ENCODE peak calls at places on chromosomes 3 and 15, in ten cellular contexts. A is COR-L47; D is NCI-H1092 treated with DMSO at 0.1 percent for 48 hours; O is midbrain; I is psoas muscle; R is HTR-8/SVneo; V is naive thymus-derived CD8-positive, alpha-beta T cell; J is NK-92 treated with Interleukin-12 subunit alpha and Interleukin-12 subunit beta, amount 100 ng/mL, for 24 hours; L is amniotic epithelial cell; H is stimulated activated CD4-positive, alpha-beta T cell treated with anti-CD3 and anti-CD28 coated beads, Interleukin-15, amount 100 ng/mL, for 1 hour. Y is an unnamed sample.

GRCh38 chr3:156620260-156620659 is 54.1 kb upstream of the TIPARP start:
- DNase-seq in A (peak), D (peak), O (no peak), I (no peak), R (no peak), V (no peak), J (no peak), L (peak), H (no peak), Y (peak)

GRCh38 chr3:47001731-47002489 is 22.4 kb downstream of the NBEAL2 start:
- DNase-seq in A (no peak), D (no peak), O (no peak), I (peak), R (no peak), V (no peak), J (no peak), L (no peak), H (no peak), Y (no peak)

GRCh38 chr15:43930079-43930478 is 103.3 kb downstream of the WDR76 start:
- DNase-seq in A (no peak), D (no peak), O (peak), I (no peak), R (no peak), V (no peak), J (no peak), L (peak), H (no peak), Y (no peak)

GRCh38 chr3:89419647-89420141 is 312.3 kb downstream of the EPHA3 start:
- DNase-seq in A (no peak), D (no peak), O (no peak), I (no peak), R (no peak), V (no peak), J (no peak), L (no peak), H (no peak), Y (no peak)

GRCh38 chr3:42490243-42490642 is 12.2 kb upstream of the VIPR1 start:
- DNase-seq in A (peak), D (no peak), O (no peak), I (no peak), R (no peak), V (no peak), J (no peak), L (no peak), H (no peak), Y (no peak)

GRCh38 chr3:117671707-117672318 is 962.2 kb downstream of the TUSC7 start:
- DNase-seq in A (no peak), D (no peak), O (no peak), I (no peak), R (no peak), V (no peak), J (no peak), L (peak), H (no peak), Y (no peak)

GRCh38 chr3:194686414-194686815 is 732 bp downstream of the FAM43A start:
- DNase-seq in A (no peak), D (no peak), O (no peak), I (no peak), R (no peak), V (no peak), J (no peak), L (no peak), H (peak), Y (no peak)

GRCh38 chr3:183375787-183376186 is 52.6 kb downstream of the MCF2L2 start:
- DNase-seq in A (no peak), D (no peak), O (peak), I (no peak), R (no peak), V (no peak), J (no peak), L (no peak), H (no peak), Y (no peak)

GRCh38 chr3:161221881-161222600 is 930 bp downstream of the NMD3 start:
- DNase-seq in A (no peak), D (peak), O (no peak), I (no peak), R (no peak), V (no peak), J (no peak), L (peak), H (no peak), Y (peak)

GRCh38 chr15:79853492-79854328 is 43.1 kb downstream of the MTHFS start:
- DNase-seq in A (peak), D (peak), O (peak), I (peak), R (peak), V (peak), J (peak), L (peak), H (peak), Y (peak)

GRCh38 chr3:194083253-194084224 is 52.4 kb upstream of the HES1 start:
- DNase-seq in A (no peak), D (no peak), O (no peak), I (no peak), R (no peak), V (no peak), J (no peak), L (no peak), H (no peak), Y (no peak)

GRCh38 chr15:70291696-70292510 is 194.2 kb upstream of the TLE3 start:
- DNase-seq in A (no peak), D (no peak), O (no peak), I (no peak), R (no peak), V (no peak), J (no peak), L (no peak), H (no peak), Y (no peak)

GRCh38 chr15:81544385-81544784 is 170.4 kb upstream of the TMC3 start:
- DNase-seq in A (no peak), D (no peak), O (no peak), I (no peak), R (no peak), V (no peak), J (no peak), L (no peak), H (no peak), Y (no peak)

GRCh38 chr15:33150516-33150915 is 44.0 kb downstream of the FMN1 start:
- DNase-seq in A (no peak), D (no peak), O (no peak), I (no peak), R (no peak), V (no peak), J (no peak), L (no peak), H (no peak), Y (no peak)

GRCh38 chr15:26439681-26440080 is 333.2 kb downstream of the GABRB3 start:
- DNase-seq in A (no peak), D (no peak), O (no peak), I (no peak), R (no peak), V (no peak), J (no peak), L (no peak), H (no peak), Y (no peak)

GRCh38 chr3:48614044-48614443 is 4.6 kb upstream of the UQCRC1 start:
- DNase-seq in A (no peak), D (no peak), O (no peak), I (no peak), R (peak), V (no peak), J (no peak), L (peak), H (no peak), Y (no peak)

GRCh38 chr3:52153389-52154096 is 680 bp downstream of the POC1A start:
- DNase-seq in A (peak), D (peak), O (no peak), I (peak), R (peak), V (no peak), J (no peak), L (peak), H (no peak), Y (no peak)

GRCh38 chr15:85753791-85754452 is 40.8 kb downstream of the KLHL25 start:
- DNase-seq in A (no peak), D (no peak), O (no peak), I (no peak), R (no peak), V (no peak), J (no peak), L (no peak), H (no peak), Y (no peak)

GRCh38 chr3:79039192-79039591 is 728.6 kb downstream of the ROBO1 start:
- DNase-seq in A (no peak), D (no peak), O (no peak), I (no peak), R (no peak), V (no peak), J (no peak), L (peak), H (no peak), Y (no peak)

GRCh38 chr15:93068581-93069199 is 20.3 kb downstream of the RGMA start:
- DNase-seq in A (no peak), D (no peak), O (no peak), I (no peak), R (no peak), V (no peak), J (no peak), L (no peak), H (no peak), Y (no peak)

GRCh38 chr3:37819591-37819990 is 42.1 kb upstream of the CTDSPL start:
- DNase-seq in A (no peak), D (no peak), O (no peak), I (no peak), R (no peak), V (no peak), J (no peak), L (peak), H (no peak), Y (no peak)

GRCh38 chr3:108271626-108272025 is 24.7 kb upstream of the HHLA2 start:
- DNase-seq in A (no peak), D (no peak), O (no peak), I (no peak), R (no peak), V (no peak), J (no peak), L (no peak), H (no peak), Y (no peak)

GRCh38 chr15:59177445-59177728 is 29.3 kb upstream of the LDHAL6B start:
- DNase-seq in A (no peak), D (no peak), O (peak), I (no peak), R (no peak), V (no peak), J (no peak), L (peak), H (no peak), Y (no peak)